ENCODE peak calls at places on chromosome 15, in six cellular contexts. U is osteoblast, T is breast epithelium, Q is SJCRH30, R is ovary, E is SK-N-SH. P is an unnamed sample.

GRCh38 chr15:62803856-62804400 is 238.6 kb upstream of the TPM1 start:
- DNase-seq in U (no peak), T (no peak), Q (no peak), R (no peak), E (no peak), P (no peak)

GRCh38 chr15:36365963-36366362 is 213.5 kb upstream of the CDIN1 start:
- DNase-seq in U (no peak), T (no peak), Q (no peak), R (no peak), E (no peak), P (no peak)

GRCh38 chr15:62545392-62546227 is 380.5 kb upstream of the C2CD4B start:
- DNase-seq in U (no peak), T (peak; percentile 58), Q (no peak), R (no peak), E (no peak), P (peak; percentile 34)

GRCh38 chr15:75725719-75726607 is 13.3 kb upstream of the CSPG4 start:
- DNase-seq in U (peak; percentile 55), T (peak; percentile 28), Q (no peak), R (peak; percentile 33), E (no peak), P (no peak)

GRCh38 chr15:42154576-42155355 is 1.7 kb downstream of the PLA2G4F start:
- DNase-seq in U (no peak), T (peak; percentile 0), Q (no peak), R (no peak), E (no peak), P (no peak)

GRCh38 chr15:37981781-37982180 is 47.3 kb downstream of the TMCO5A start:
- DNase-seq in U (peak; percentile 37), T (no peak), Q (no peak), R (no peak), E (peak; percentile 30), P (no peak)

GRCh38 chr15:51726302-51727073 is 11.0 kb downstream of the LYSMD2 start:
- DNase-seq in U (peak; percentile 78), T (no peak), Q (peak; percentile 74), R (peak; percentile 44), E (peak; percentile 77), P (no peak)

GRCh38 chr15:72117448-72117697 is 577 bp downstream of the MYO9A start:
- DNase-seq in U (peak; percentile 93), T (peak; percentile 77), Q (peak; percentile 88), R (peak; percentile 88), E (peak; percentile 79), P (peak; percentile 85)

GRCh38 chr15:49718234-49718633 is 97.4 kb downstream of the DTWD1 start:
- DNase-seq in U (peak; percentile 84), T (no peak), Q (no peak), R (no peak), E (no peak), P (no peak)

GRCh38 chr15:83845230-83845629 is 191.3 kb downstream of the ADAMTSL3 start:
- DNase-seq in U (peak; percentile 85), T (no peak), Q (no peak), R (no peak), E (no peak), P (no peak)

GRCh38 chr15:69474846-69475455 is 22.3 kb downstream of the RPLP1 start:
- DNase-seq in U (no peak), T (no peak), Q (no peak), R (no peak), E (no peak), P (no peak)

GRCh38 chr15:75650908-75651809 is 3.4 kb downstream of the SNX33 start:
- DNase-seq in U (peak; percentile 93), T (no peak), Q (no peak), R (no peak), E (no peak), P (no peak)

GRCh38 chr15:48337626-48338025 is 6.4 kb downstream of the DUT start:
- DNase-seq in U (no peak), T (no peak), Q (no peak), R (no peak), E (no peak), P (no peak)

GRCh38 chr15:43465105-43465504 is 27.9 kb downstream of the TP53BP1 start:
- DNase-seq in U (peak; percentile 30), T (no peak), Q (no peak), R (no peak), E (no peak), P (no peak)

GRCh38 chr15:75727851-75728715 is 15.4 kb upstream of the CSPG4 start:
- DNase-seq in U (peak; percentile 95), T (peak; percentile 40), Q (peak; percentile 69), R (peak; percentile 73), E (peak; percentile 78), P (peak; percentile 60)

GRCh38 chr15:90845201-90845949 is 23.0 kb upstream of the FURIN start:
- DNase-seq in U (peak; percentile 93), T (no peak), Q (peak; percentile 68), R (no peak), E (no peak), P (no peak)

GRCh38 chr15:55108858-55109518 is 87.8 kb downstream of the RSL24D1 start:
- DNase-seq in U (peak; percentile 58), T (peak; percentile 73), Q (peak; percentile 46), R (peak; percentile 50), E (peak; percentile 58), P (peak; percentile 57)

GRCh38 chr15:86653344-86654192 is 573.9 kb downstream of the AGBL1 start:
- DNase-seq in U (no peak), T (no peak), Q (no peak), R (no peak), E (no peak), P (no peak)

GRCh38 chr15:43433160-43433559 is 59.8 kb downstream of the TP53BP1 start:
- DNase-seq in U (no peak), T (no peak), Q (no peak), R (no peak), E (no peak), P (no peak)

GRCh38 chr15:51368751-51369450 is 27.4 kb downstream of the GLDN start:
- DNase-seq in U (peak; percentile 82), T (no peak), Q (no peak), R (no peak), E (no peak), P (no peak)

GRCh38 chr15:86300371-86301106 is 220.9 kb downstream of the AGBL1 start:
- DNase-seq in U (no peak), T (no peak), Q (no peak), R (no peak), E (no peak), P (no peak)

GRCh38 chr15:60083318-60083717 is 79.2 kb downstream of the FOXB1 start:
- DNase-seq in U (no peak), T (no peak), Q (no peak), R (no peak), E (no peak), P (no peak)

GRCh38 chr15:57560976-57561711 is 30.6 kb upstream of the MYZAP start:
- DNase-seq in U (peak; percentile 82), T (peak; percentile 62), Q (peak; percentile 78), R (peak; percentile 75), E (peak; percentile 73), P (peak; percentile 73)

GRCh38 chr15:55694652-55695150 is 48.3 kb downstream of the PRTG start:
- DNase-seq in U (no peak), T (no peak), Q (peak; percentile 47), R (no peak), E (no peak), P (no peak)

DNA sequence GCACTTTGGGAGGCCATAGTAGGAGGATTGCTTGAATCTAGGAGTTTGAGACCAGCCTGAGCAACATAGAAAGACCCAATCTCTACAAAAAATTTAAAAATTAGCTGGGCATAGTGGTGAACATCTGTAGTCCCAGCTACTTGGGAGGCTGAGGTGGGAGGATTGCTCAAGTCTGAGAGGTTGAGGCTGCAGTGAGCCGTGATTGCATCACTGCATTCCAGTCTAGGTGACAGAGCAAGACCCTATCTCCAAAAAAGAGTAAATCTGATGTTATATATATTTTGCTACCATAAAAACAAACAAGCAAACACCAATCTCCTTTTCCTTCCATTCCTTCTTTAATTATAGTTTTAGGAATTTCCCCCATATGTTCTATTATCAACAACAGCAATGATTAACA is 74.2 kb upstream of the RNU6-1 start:
- DNase-seq in U (no peak), T (no peak), Q (no peak), R (no peak), E (no peak), P (no peak)
- H3K27ac ChIP-seq in U (no peak overlapping the region), T (no peak overlapping the region), Q (no peak overlapping the region), R (no peak overlapping the region), E (no peak overlapping the region), P (no peak overlapping the region)

DNA sequence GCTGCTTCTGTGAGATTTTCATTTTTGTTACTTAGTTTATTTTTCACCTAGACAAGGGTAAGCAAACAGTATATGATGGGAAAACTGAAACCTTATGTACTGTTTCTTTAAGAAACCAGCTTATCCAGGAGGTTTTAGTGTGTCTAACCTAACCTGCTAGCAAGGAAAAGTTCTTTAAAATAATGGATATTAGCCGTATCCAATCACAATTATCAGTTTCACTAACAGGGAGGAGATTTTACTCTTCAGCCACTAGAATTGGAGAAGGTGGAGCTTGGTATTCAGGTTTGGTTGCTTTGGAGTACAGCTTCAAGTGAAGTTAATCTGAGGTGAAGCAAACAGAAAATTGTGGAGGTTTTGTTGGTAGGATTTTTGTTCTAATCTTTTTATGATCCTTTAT is 12.8 kb downstream of the ZFAND6 start:
- DNase-seq in U (no peak), T (no peak), Q (peak; percentile 36), R (no peak), E (peak; percentile 73), P (no peak)
- H3K4me1 ChIP-seq in U (peaks cover 44% of the 10 kb centered on the region), T (peaks cover 9% of the 10 kb centered on the region), Q (peaks cover 14% of the 10 kb centered on the region), R (no peaks in the 10 kb centered on the region), E (peaks cover 12% of the 10 kb centered on the region), P (peaks cover 14% of the 10 kb centered on the region)

GRCh38 chr15:78565951-78566774 is 843 bp downstream of the CHRNA5 start:
- DNase-seq in U (peak; percentile 74), T (no peak), Q (peak; percentile 27), R (no peak), E (peak; percentile 58), P (no peak)
- H3K27ac ChIP-seq in U (no peak overlapping the region), T (peak overlapping the region; percentile 54), Q (peak overlapping the region; percentile 39), R (peak overlapping the region; percentile 47), E (peak overlapping the region; percentile 48), P (no peak overlapping the region)

GRCh38 chr15:77698481-77698880 is 65.8 kb upstream of the LINGO1 start:
- DNase-seq in U (peak; percentile 63), T (no peak), Q (no peak), R (no peak), E (no peak), P (no peak)

GRCh38 chr15:77696871-77697270 is 64.2 kb upstream of the LINGO1 start:
- DNase-seq in U (peak; percentile 38), T (no peak), Q (no peak), R (no peak), E (no peak), P (no peak)

GRCh38 chr15:77697893-77698292 is 65.2 kb upstream of the LINGO1 start:
- DNase-seq in U (peak; percentile 21), T (no peak), Q (no peak), R (no peak), E (no peak), P (no peak)

GRCh38 chr15:77695548-77695947 is 62.8 kb upstream of the LINGO1 start:
- DNase-seq in U (no peak), T (no peak), Q (no peak), R (no peak), E (peak; percentile 55), P (no peak)

DNA sequence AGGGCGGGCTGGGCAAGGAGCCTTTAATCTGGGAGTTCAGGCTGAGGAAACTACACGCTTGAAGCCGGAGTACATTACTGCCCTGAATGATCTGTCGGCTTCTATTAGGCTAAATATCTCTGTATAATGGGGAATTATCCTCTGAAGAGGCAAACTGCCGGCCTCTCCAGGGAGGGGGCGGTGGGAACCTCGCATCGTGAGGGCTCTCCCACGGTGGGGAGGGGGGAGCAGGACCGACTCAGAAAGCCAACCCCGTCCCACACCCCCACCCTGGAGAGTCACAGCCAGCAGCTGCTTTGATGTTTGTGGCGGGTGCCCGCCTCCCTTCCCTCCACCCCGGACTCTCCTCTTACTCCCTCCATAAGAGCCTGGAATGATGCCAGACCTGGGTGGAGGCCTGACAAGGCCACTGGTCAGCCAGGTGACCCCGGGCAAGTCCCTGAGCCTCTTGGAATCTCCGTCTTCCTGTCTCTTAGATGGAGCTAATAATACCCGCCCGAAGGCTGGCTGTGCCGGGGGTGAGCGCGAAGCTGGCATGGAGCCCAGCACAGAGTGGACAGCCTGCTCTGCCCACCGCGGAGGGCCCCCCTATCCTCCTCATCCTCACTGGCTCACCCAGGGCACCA is 63.4 kb upstream of the LINGO1 start:
- DNase-seq in U (no peak), T (no peak), Q (peak; percentile 16), R (peak; percentile 48), E (peak; percentile 65), P (no peak)
- H3K4me1 ChIP-seq in U (no peaks in the 10 kb centered on the region), T (no peaks in the 10 kb centered on the region), Q (no peaks in the 10 kb centered on the region), R (no peaks in the 10 kb centered on the region), E (peaks cover 8% of the 10 kb centered on the region), P (no peaks in the 10 kb centered on the region)